ENCODE peak calls at places on chromosome 3, in four cellular contexts. M is body of pancreas, O is AG10803, V is tibial artery. F is an unnamed sample.

GRCh38 chr3:133805384-133805701 is 272 bp upstream of the SRPRB start:
- DNase-seq in M (no peak), O (no peak), V (no peak), F (no peak)

GRCh38 chr3:11944052-11944673 is 60.0 kb upstream of the SYN2 start:
- DNase-seq in M (peak; percentile 13), O (peak; percentile 9), V (no peak), F (peak; percentile 32)

GRCh38 chr3:100245932-100246331 is 14.9 kb upstream of the TBC1D23 start:
- DNase-seq in M (no peak), O (no peak), V (no peak), F (no peak)

GRCh38 chr3:131216801-131217200 is 164.8 kb upstream of the NUDT16 start:
- DNase-seq in M (no peak), O (peak; percentile 50), V (peak; percentile 32), F (peak; percentile 84)

GRCh38 chr3:142904639-142905441 is 16.0 kb upstream of the PCOLCE2 start:
- DNase-seq in M (no peak), O (no peak), V (peak; percentile 54), F (peak; percentile 24)

GRCh38 chr3:151611464-151611863 is 122.3 kb upstream of the AADACL2 start:
- DNase-seq in M (no peak), O (no peak), V (no peak), F (no peak)

GRCh38 chr3:152155246-152155645 is 113.5 kb upstream of the MBNL1 start:
- DNase-seq in M (no peak), O (peak; percentile 6), V (no peak), F (no peak)

GRCh38 chr3:37912052-37912733 is 50.5 kb downstream of the CTDSPL start:
- DNase-seq in M (no peak), O (no peak), V (no peak), F (no peak)

GRCh38 chr3:32239638-32240550 is 1.4 kb downstream of the CMTM8 start:
- DNase-seq in M (peak; percentile 57), O (no peak), V (no peak), F (peak; percentile 46)

GRCh38 chr3:188148318-188148717 is 5.6 kb upstream of the LPP start:
- DNase-seq in M (no peak), O (no peak), V (no peak), F (no peak)

GRCh38 chr3:66115858-66116654 is 77.3 kb upstream of the MAGI1 start:
- DNase-seq in M (peak; percentile 67), O (peak; percentile 98), V (peak; percentile 51), F (peak; percentile 98)

GRCh38 chr3:31550452-31551251 is 17.9 kb downstream of the STT3B start:
- DNase-seq in M (no peak), O (peak; percentile 26), V (no peak), F (peak; percentile 49)

GRCh38 chr3:42349765-42350594 is 60.4 kb downstream of the LYZL4 start:
- DNase-seq in M (no peak), O (no peak), V (no peak), F (no peak)

GRCh38 chr3:11568503-11569155 is 75.1 kb downstream of the VGLL4 start:
- DNase-seq in M (peak; percentile 39), O (peak; percentile 95), V (peak; percentile 89), F (peak; percentile 92)

GRCh38 chr3:12503126-12503952 is 19.1 kb downstream of the TSEN2 start:
- DNase-seq in M (no peak), O (no peak), V (peak; percentile 36), F (no peak)

GRCh38 chr3:17130956-17131355 is 246.2 kb downstream of the PLCL2 start:
- DNase-seq in M (no peak), O (no peak), V (no peak), F (no peak)

GRCh38 chr3:9202546-9202945 is 46.9 kb downstream of the SRGAP3 start:
- DNase-seq in M (no peak), O (no peak), V (no peak), F (no peak)

GRCh38 chr3:59782664-59783063 is 732.8 kb upstream of the CFAP20DC start:
- DNase-seq in M (no peak), O (peak; percentile 12), V (no peak), F (no peak)

GRCh38 chr3:23648326-23648964 is 157.3 kb upstream of the UBE2E1 start:
- DNase-seq in M (no peak), O (peak; percentile 47), V (no peak), F (peak; percentile 46)

GRCh38 chr3:12479919-12480425 is 4.3 kb upstream of the TSEN2 start:
- DNase-seq in M (no peak), O (peak; percentile 39), V (no peak), F (peak; percentile 75)

GRCh38 chr3:73141531-73141930 is 80.1 kb downstream of the EBLN2 start:
- DNase-seq in M (no peak), O (peak; percentile 73), V (peak; percentile 72), F (no peak)

GRCh38 chr3:73874596-73874995 is 249.9 kb upstream of the PDZRN3 start:
- DNase-seq in M (no peak), O (no peak), V (no peak), F (no peak)

GRCh38 chr3:129599607-129600006 is 6.9 kb downstream of the PLXND1 start:
- DNase-seq in M (no peak), O (peak; percentile 74), V (peak; percentile 77), F (peak; percentile 85)

GRCh38 chr3:34256791-34257190 is 458.4 kb downstream of the PDCD6IP start:
- DNase-seq in M (no peak), O (no peak), V (no peak), F (no peak)

GRCh38 chr3:156553705-156554356 is 1.1 kb downstream of the SSR3 start:
- DNase-seq in M (peak; percentile 43), O (peak; percentile 76), V (no peak), F (peak; percentile 69)

GRCh38 chr3:150124142-150124541 is 153.4 kb upstream of the PFN2 start:
- DNase-seq in M (no peak), O (no peak), V (no peak), F (no peak)

GRCh38 chr3:105827959-105828358 is 40.9 kb downstream of the CBLB start:
- DNase-seq in M (no peak), O (peak; percentile 65), V (peak; percentile 53), F (peak; percentile 90)

GRCh38 chr3:40333416-40333815 is 23.9 kb downstream of the EIF1B start:
- DNase-seq in M (peak; percentile 34), O (no peak), V (no peak), F (no peak)

GRCh38 chr3:117263735-117264134 is 554.2 kb downstream of the TUSC7 start:
- DNase-seq in M (no peak), O (no peak), V (no peak), F (no peak)

GRCh38 chr3:86838927-86839326 is 152.0 kb downstream of the VGLL3 start:
- DNase-seq in M (no peak), O (no peak), V (no peak), F (no peak)

GRCh38 chr3:59690886-59691285 is 641.1 kb upstream of the CFAP20DC start:
- DNase-seq in M (no peak), O (no peak), V (no peak), F (no peak)

GRCh38 chr3:113034011-113034410 is 43.2 kb downstream of the GTPBP8 start:
- DNase-seq in M (no peak), O (no peak), V (no peak), F (peak; percentile 22)

GRCh38 chr3:188397766-188398705 is 244.1 kb downstream of the LPP start:
- DNase-seq in M (no peak), O (no peak), V (no peak), F (no peak)

GRCh38 chr3:99505646-99506269 is 132.6 kb upstream of the COL8A1 start:
- DNase-seq in M (peak; percentile 18), O (peak; percentile 98), V (peak; percentile 87), F (peak; percentile 90)

GRCh38 chr3:124257332-124257864 is 265.5 kb upstream of the ROPN1 start:
- DNase-seq in M (no peak), O (no peak), V (no peak), F (no peak)

GRCh38 chr3:94735354-94735753 is 672.5 kb downstream of the NSUN3 start:
- DNase-seq in M (no peak), O (no peak), V (no peak), F (no peak)

GRCh38 chr3:64187065-64187959 is 38.0 kb downstream of the PRICKLE2 start:
- DNase-seq in M (peak; percentile 89), O (peak; percentile 97), V (no peak), F (peak; percentile 97)

GRCh38 chr3:190017575-190018288 is 103.0 kb downstream of the P3H2 start:
- DNase-seq in M (peak; percentile 28), O (peak; percentile 81), V (no peak), F (peak; percentile 85)

GRCh38 chr3:39101022-39101689 is 6.3 kb downstream of the GORASP1 start:
- DNase-seq in M (peak; percentile 51), O (peak; percentile 41), V (no peak), F (peak; percentile 49)
- TF ChIP-seq CTCF in M (peak; percentile 72), O (peak; percentile 74), V (peak; percentile 40), F (peak; percentile 75)

DNA sequence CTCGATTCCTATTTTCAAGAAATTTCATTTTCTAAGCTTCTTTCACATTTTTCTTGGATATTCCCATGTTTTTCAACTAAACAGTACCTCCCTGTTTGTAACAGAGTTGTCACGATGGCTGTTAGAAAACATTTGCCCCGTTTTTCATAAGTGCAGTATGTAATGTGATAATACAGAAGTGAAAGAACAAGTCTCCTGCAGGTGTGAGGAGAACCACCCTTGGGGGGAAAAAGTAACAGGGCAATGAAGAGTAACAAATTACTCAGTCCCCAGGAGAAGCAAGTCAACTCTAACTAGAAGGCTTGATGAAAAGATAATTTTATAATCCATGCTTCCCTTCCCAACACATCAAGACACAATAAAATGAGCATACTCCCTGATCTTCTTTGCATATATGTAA is 493.3 kb downstream of the FOXP1 start:
- DNase-seq in M (no peak), O (no peak), V (no peak), F (no peak)
- H3K4me3 ChIP-seq in M (no peak overlapping the region), O (no peak overlapping the region), V (no peak overlapping the region), F (no peak overlapping the region)

DNA sequence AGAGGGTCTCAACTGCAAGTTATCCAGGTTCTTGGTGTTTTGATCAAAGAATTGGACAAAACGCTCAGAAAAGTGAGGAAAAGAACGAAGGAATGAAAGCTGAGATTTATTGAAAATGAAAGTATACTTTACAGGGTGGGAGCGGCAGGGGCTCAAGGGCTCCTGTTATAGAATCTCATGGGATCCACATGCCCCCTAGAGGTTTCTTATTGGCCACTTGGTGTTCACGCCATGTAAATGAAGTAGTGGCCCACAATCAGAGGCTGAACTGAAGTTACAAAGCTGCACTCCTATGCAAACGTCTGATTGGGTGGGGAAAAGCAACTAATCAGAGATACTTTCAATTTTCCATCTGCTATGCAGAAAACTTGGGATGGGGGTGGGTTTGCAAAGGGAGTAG is 216.7 kb downstream of the PTPRG start:
- DNase-seq in M (no peak), O (no peak), V (no peak), F (no peak)
- TF ChIP-seq CTCF in M (no peak), O (no peak), V (no peak), F (no peak)

GRCh38 chr3:26622634-26623408 is at the start of gene LRRC3B:
- DNase-seq in M (no peak), O (no peak), V (no peak), F (no peak)
- H3K4me3 ChIP-seq in M (no peak within 1 kb of the TSS), O (no peak within 1 kb of the TSS), V (peak within 1 kb of the TSS; percentile 42), F (no peak within 1 kb of the TSS)

F was measured in fibroblast of pulmonary artery.